ENCODE peak calls at places on chromosome 18, in six cellular contexts. I, T, C, W, Z and E are unnamed samples.

GRCh38 chr18:62522178-62522509 is 681 bp upstream of the ZCCHC2 start:
- DNase-seq in I (no peak), T (no peak), C (no peak), W (no peak), Z (no peak), E (no peak)

GRCh38 chr18:323253-323622 is 55.4 kb upstream of the THOC1 start:
- DNase-seq in I (no peak), T (no peak), C (no peak), W (no peak), Z (no peak), E (peak; percentile 63)

GRCh38 chr18:39751161-39751560 is 2185.6 kb upstream of the CELF4 start:
- DNase-seq in I (no peak), T (no peak), C (no peak), W (no peak), Z (no peak), E (peak; percentile 26)

GRCh38 chr18:5167827-5168226 is 29.2 kb downstream of the AKAIN1 start:
- DNase-seq in I (no peak), T (no peak), C (no peak), W (no peak), Z (no peak), E (no peak)

GRCh38 chr18:54086046-54086802 is 138.2 kb downstream of the MBD2 start:
- DNase-seq in I (no peak), T (no peak), C (no peak), W (no peak), Z (no peak), E (no peak)

GRCh38 chr18:22063077-22063476 is 106.3 kb upstream of the GATA6 start:
- DNase-seq in I (no peak), T (no peak), C (no peak), W (no peak), Z (no peak), E (no peak)

GRCh38 chr18:12121175-12122095 is 27.8 kb downstream of the ANKRD62 start:
- DNase-seq in I (no peak), T (no peak), C (peak; percentile 65), W (no peak), Z (no peak), E (peak; percentile 8)

GRCh38 chr18:42067527-42067926 is 112.5 kb downstream of the PIK3C3 start:
- DNase-seq in I (no peak), T (no peak), C (no peak), W (no peak), Z (no peak), E (no peak)

GRCh38 chr18:68083131-68083530 is 566.6 kb upstream of the DSEL start:
- DNase-seq in I (no peak), T (no peak), C (no peak), W (no peak), Z (no peak), E (peak; percentile 97)

GRCh38 chr18:61883547-61883946 is 9.3 kb downstream of the RNF152 start:
- DNase-seq in I (no peak), T (no peak), C (no peak), W (no peak), Z (no peak), E (no peak)

GRCh38 chr18:30486856-30487255 is 555.7 kb downstream of the DSC3 start:
- DNase-seq in I (no peak), T (no peak), C (no peak), W (no peak), Z (no peak), E (no peak)

GRCh38 chr18:26056291-26056690 is 34.1 kb downstream of the SS18 start:
- DNase-seq in I (no peak), T (no peak), C (no peak), W (no peak), Z (no peak), E (peak; percentile 43)

DNA sequence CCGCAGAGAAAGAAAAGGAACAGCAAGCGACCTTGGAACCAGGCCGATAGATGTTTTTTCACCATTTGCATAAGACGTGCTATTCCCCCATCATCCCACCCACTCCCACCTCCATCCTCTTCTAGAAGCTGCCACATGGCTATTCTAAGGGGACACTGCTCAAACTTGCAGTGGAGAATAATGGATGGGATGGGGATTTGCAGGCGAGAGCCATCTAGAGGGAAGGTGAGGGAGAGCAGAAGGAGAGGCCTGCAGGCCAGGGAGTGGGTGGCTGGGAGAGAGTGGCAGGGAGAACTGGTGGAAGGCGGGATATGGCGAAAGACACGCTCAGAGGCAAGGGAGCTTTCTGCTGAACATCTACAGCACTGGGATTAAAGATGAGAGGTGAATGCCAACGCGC is 84.9 kb downstream of the MAPK4 start:
- DNase-seq in I (no peak), T (no peak), C (peak; percentile 85), W (no peak), Z (no peak), E (no peak)
- TF ChIP-seq CTCF in I (no peak), T (peak; percentile 49), C (peak; percentile 72), W (no peak), Z (no peak), E (no peak)

GRCh38 chr18:37335337-37335736 is 230.3 kb downstream of the CELF4 start:
- DNase-seq in I (no peak), T (no peak), C (peak; percentile 39), W (no peak), Z (no peak), E (no peak)
- TF ChIP-seq CTCF in I (no peak), T (peak; percentile 26), C (peak; percentile 30), W (no peak), Z (no peak), E (peak; percentile 19)

DNA sequence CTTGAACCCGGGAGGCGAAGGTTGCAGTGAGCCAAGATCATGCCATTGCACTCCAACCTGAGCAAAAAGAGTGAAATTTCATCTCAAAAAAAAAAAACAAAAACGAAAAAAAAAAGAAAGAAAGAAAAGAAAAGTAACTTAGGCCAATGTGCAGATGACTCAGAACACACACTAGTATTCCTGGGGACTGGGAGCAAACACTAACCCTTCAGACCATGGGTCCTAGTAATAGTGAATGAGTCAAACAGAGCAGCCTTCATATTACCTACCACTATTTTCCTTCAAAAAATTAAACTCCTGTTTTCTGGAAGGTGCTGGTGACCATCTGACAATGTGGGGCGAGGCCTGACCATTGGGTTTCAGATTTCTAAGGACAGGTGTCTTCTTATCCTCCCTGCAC is 253.4 kb downstream of the PIEZO2 start:
- DNase-seq in I (no peak), T (no peak), C (no peak), W (no peak), Z (no peak), E (no peak)
- TF ChIP-seq CTCF in I (no peak), T (no peak), C (no peak), W (no peak), Z (no peak), E (no peak)

GRCh38 chr18:64966667-64967066 is 784.1 kb upstream of the CDH7 start:
- DNase-seq in I (no peak), T (no peak), C (peak; percentile 28), W (no peak), Z (no peak), E (no peak)
- TF ChIP-seq CTCF in I (no peak), T (no peak), C (peak; percentile 58), W (no peak), Z (no peak), E (no peak)

DNA sequence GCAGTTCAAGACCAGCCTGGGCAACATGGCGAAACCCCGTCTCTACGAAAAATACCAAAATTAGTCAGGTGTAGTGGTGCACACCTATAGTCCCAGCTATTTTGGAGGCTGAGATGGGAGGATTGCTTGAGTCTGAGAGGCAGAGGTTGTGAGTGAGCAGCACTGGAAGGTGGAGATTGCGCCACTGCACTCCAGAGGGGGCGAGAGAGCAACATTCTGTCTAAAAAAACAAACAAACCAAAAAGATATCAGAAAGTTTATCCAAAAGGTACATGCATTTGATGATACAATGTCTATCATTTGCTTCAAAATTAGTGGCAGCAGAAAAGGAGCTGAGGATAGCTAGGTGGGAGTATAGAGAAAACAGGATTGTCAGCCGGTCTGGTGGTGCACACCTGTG is 39.8 kb upstream of the CABLES1 start:
- DNase-seq in I (no peak), T (no peak), C (no peak), W (no peak), Z (no peak), E (no peak)
- TF ChIP-seq CTCF in I (no peak), T (no peak), C (peak; percentile 37), W (no peak), Z (no peak), E (no peak)

DNA sequence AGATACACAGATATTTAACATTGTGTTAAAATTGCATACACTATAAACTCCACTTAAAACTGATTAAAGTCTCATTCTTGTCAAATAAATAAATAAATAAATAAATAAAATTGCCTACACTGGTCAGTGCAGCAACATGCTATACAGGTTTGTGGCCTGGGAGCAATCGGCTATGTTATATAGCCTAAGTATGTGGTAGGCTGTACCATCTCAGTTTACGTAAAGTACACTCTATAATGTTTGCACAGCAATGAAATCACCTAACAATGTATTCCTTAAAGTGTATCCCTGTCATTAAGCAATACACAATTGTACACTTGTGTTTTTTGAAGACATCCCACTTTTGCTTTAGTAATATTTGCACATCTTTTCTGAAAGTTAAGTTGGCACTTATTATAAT is 337.7 kb upstream of the SETBP1 start:
- DNase-seq in I (no peak), T (no peak), C (no peak), W (no peak), Z (no peak), E (no peak)
- TF ChIP-seq CTCF in I (no peak), T (no peak), C (no peak), W (no peak), Z (no peak), E (no peak)

GRCh38 chr18:2083691-2084090 is 487.6 kb downstream of the METTL4 start:
- DNase-seq in I (no peak), T (no peak), C (peak; percentile 58), W (no peak), Z (no peak), E (no peak)
- TF ChIP-seq CTCF in I (no peak), T (no peak), C (peak; percentile 80), W (no peak), Z (no peak), E (no peak)

GRCh38 chr18:32958746-32959145 is 185.9 kb upstream of the KLHL14 start:
- DNase-seq in I (no peak), T (no peak), C (no peak), W (no peak), Z (no peak), E (no peak)

DNA sequence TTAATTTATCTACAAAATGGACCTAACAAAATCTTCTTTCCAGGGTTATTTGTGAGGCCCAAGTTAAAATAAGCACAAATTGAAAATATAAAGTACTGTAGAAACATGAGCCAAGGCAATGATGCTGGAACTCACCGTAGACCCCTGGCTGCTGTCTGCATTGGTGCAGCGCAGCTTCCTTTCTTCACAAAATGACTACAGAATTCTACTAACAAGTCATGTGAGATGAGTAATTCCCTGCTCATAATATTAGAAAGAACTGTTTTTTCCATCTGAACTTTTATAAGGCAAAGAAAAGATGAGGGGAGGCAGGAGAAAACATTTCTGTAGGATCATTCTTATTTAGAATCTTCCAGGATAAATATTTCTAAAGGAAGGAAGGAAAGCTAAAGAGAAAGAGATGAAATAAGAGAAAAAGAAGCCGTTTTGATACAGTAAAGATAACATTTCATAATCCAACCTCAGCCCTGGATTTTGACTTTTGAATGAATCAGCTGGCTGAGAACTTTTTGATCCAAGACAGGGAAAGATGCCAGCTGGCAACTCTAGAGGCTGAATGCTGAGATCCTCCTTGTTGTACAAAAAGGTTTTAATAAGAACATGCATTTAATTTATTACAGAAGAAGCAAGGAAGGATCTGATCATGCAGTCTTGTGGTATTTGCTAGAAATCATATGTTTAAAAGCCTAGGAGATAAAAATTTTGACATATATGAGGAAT is 183.9 kb upstream of the KLHL14 start:
- DNase-seq in I (no peak), T (no peak), C (peak; percentile 29), W (no peak), Z (no peak), E (peak; percentile 86)
- TF ChIP-seq CTCF in I (no peak), T (no peak), C (peak; percentile 67), W (no peak), Z (no peak), E (peak; percentile 73)